ENCODE peak calls at places on chromosome 21, in nine cellular contexts. One of them, this sample, is unnamed.

GRCh38 chr21:32806810-32807386 is 35.3 kb upstream of the PAXBP1 start:
- DNase-seq in activated T-cell treated with anti-CD3 and anti-CD28 coated beads for 1 hour: no peak
- DNase-seq in NCI-H774: no peak
- DNase-seq in T-helper 2 cell: no peak
- DNase-seq in NCI-H1694 treated with DMSO at 0.1 percent for 48 hours: no peak
- DNase-seq in natural killer cell treated with Interleukin-12 subunit alpha and Interleukin-12 subunit beta and Interleukin-15 and Interleukin-18, amount 100 ng/mL, for 72 hours: no peak
- DNase-seq in cardiac muscle cell: peak
- DNase-seq in GM12891: no peak
- DNase-seq in pulmonary artery endothelial cell: no peak
- DNase-seq in this sample: no peak

GRCh38 chr21:32705139-32705538 is 22.7 kb downstream of the SYNJ1 start:
- DNase-seq in activated T-cell treated with anti-CD3 and anti-CD28 coated beads for 1 hour: no peak
- DNase-seq in NCI-H774: no peak
- DNase-seq in T-helper 2 cell: no peak
- DNase-seq in NCI-H1694 treated with DMSO at 0.1 percent for 48 hours: no peak
- DNase-seq in natural killer cell treated with Interleukin-12 subunit alpha and Interleukin-12 subunit beta and Interleukin-15 and Interleukin-18, amount 100 ng/mL, for 72 hours: no peak
- DNase-seq in cardiac muscle cell: peak
- DNase-seq in GM12891: no peak
- DNase-seq in pulmonary artery endothelial cell: no peak
- DNase-seq in this sample: no peak

GRCh38 chr21:25215698-25216384 is 391.4 kb downstream of the MRPL39 start:
- DNase-seq in activated T-cell treated with anti-CD3 and anti-CD28 coated beads for 1 hour: no peak
- DNase-seq in NCI-H774: no peak
- DNase-seq in T-helper 2 cell: no peak
- DNase-seq in NCI-H1694 treated with DMSO at 0.1 percent for 48 hours: no peak
- DNase-seq in natural killer cell treated with Interleukin-12 subunit alpha and Interleukin-12 subunit beta and Interleukin-15 and Interleukin-18, amount 100 ng/mL, for 72 hours: no peak
- DNase-seq in cardiac muscle cell: no peak
- DNase-seq in GM12891: no peak
- DNase-seq in pulmonary artery endothelial cell: no peak
- DNase-seq in this sample: no peak

GRCh38 chr21:45256912-45257672 is 30.6 kb downstream of the POFUT2 start:
- DNase-seq in activated T-cell treated with anti-CD3 and anti-CD28 coated beads for 1 hour: no peak
- DNase-seq in NCI-H774: no peak
- DNase-seq in T-helper 2 cell: no peak
- DNase-seq in NCI-H1694 treated with DMSO at 0.1 percent for 48 hours: no peak
- DNase-seq in natural killer cell treated with Interleukin-12 subunit alpha and Interleukin-12 subunit beta and Interleukin-15 and Interleukin-18, amount 100 ng/mL, for 72 hours: no peak
- DNase-seq in cardiac muscle cell: peak
- DNase-seq in GM12891: no peak
- DNase-seq in pulmonary artery endothelial cell: no peak
- DNase-seq in this sample: no peak

GRCh38 chr21:14773777-14774345 is 227.7 kb upstream of the SAMSN1 start:
- DNase-seq in activated T-cell treated with anti-CD3 and anti-CD28 coated beads for 1 hour: peak
- DNase-seq in NCI-H774: peak
- DNase-seq in T-helper 2 cell: peak
- DNase-seq in NCI-H1694 treated with DMSO at 0.1 percent for 48 hours: peak
- DNase-seq in natural killer cell treated with Interleukin-12 subunit alpha and Interleukin-12 subunit beta and Interleukin-15 and Interleukin-18, amount 100 ng/mL, for 72 hours: peak
- DNase-seq in cardiac muscle cell: peak
- DNase-seq in GM12891: no peak
- DNase-seq in pulmonary artery endothelial cell: peak
- DNase-seq in this sample: peak

GRCh38 chr21:29029524-29029923 is 5.1 kb downstream of the USP16 start:
- DNase-seq in activated T-cell treated with anti-CD3 and anti-CD28 coated beads for 1 hour: no peak
- DNase-seq in NCI-H774: no peak
- DNase-seq in T-helper 2 cell: no peak
- DNase-seq in NCI-H1694 treated with DMSO at 0.1 percent for 48 hours: no peak
- DNase-seq in natural killer cell treated with Interleukin-12 subunit alpha and Interleukin-12 subunit beta and Interleukin-15 and Interleukin-18, amount 100 ng/mL, for 72 hours: no peak
- DNase-seq in cardiac muscle cell: no peak
- DNase-seq in GM12891: no peak
- DNase-seq in pulmonary artery endothelial cell: no peak
- DNase-seq in this sample: no peak

GRCh38 chr21:22554690-22555316 is 1556.6 kb downstream of the NCAM2 start:
- DNase-seq in activated T-cell treated with anti-CD3 and anti-CD28 coated beads for 1 hour: no peak
- DNase-seq in NCI-H774: no peak
- DNase-seq in T-helper 2 cell: no peak
- DNase-seq in NCI-H1694 treated with DMSO at 0.1 percent for 48 hours: no peak
- DNase-seq in natural killer cell treated with Interleukin-12 subunit alpha and Interleukin-12 subunit beta and Interleukin-15 and Interleukin-18, amount 100 ng/mL, for 72 hours: no peak
- DNase-seq in cardiac muscle cell: no peak
- DNase-seq in GM12891: no peak
- DNase-seq in pulmonary artery endothelial cell: no peak
- DNase-seq in this sample: no peak

GRCh38 chr21:45459171-45460010 is 54.4 kb downstream of the COL18A1 start:
- DNase-seq in activated T-cell treated with anti-CD3 and anti-CD28 coated beads for 1 hour: no peak
- DNase-seq in NCI-H774: no peak
- DNase-seq in T-helper 2 cell: peak
- DNase-seq in NCI-H1694 treated with DMSO at 0.1 percent for 48 hours: no peak
- DNase-seq in natural killer cell treated with Interleukin-12 subunit alpha and Interleukin-12 subunit beta and Interleukin-15 and Interleukin-18, amount 100 ng/mL, for 72 hours: peak
- DNase-seq in cardiac muscle cell: no peak
- DNase-seq in GM12891: no peak
- DNase-seq in pulmonary artery endothelial cell: no peak
- DNase-seq in this sample: no peak

GRCh38 chr21:45440736-45441350 is 35.9 kb downstream of the COL18A1 start:
- DNase-seq in activated T-cell treated with anti-CD3 and anti-CD28 coated beads for 1 hour: no peak
- DNase-seq in NCI-H774: no peak
- DNase-seq in T-helper 2 cell: no peak
- DNase-seq in NCI-H1694 treated with DMSO at 0.1 percent for 48 hours: no peak
- DNase-seq in natural killer cell treated with Interleukin-12 subunit alpha and Interleukin-12 subunit beta and Interleukin-15 and Interleukin-18, amount 100 ng/mL, for 72 hours: no peak
- DNase-seq in cardiac muscle cell: no peak
- DNase-seq in GM12891: no peak
- DNase-seq in pulmonary artery endothelial cell: no peak
- DNase-seq in this sample: no peak